ENCODE peak calls at places on chromosomes 1 and 21, in four cellular contexts. A is endothelial cell, M is left cardiac atrium, H is AG09319. X is an unnamed sample.

GRCh38 chr1:26302733-26303405 is 3.6 kb downstream of the UBXN11 start:
- DNase-seq in A (peak; percentile 44), M (no peak), H (no peak), X (no peak)

GRCh38 chr1:39720094-39720999 is 18.3 kb upstream of the PPIE start:
- DNase-seq in A (no peak), M (no peak), H (peak; percentile 24), X (peak; percentile 21)

GRCh38 chr21:40200962-40201361 is 333.7 kb downstream of the PCP4 start:
- DNase-seq in A (no peak), M (no peak), H (no peak), X (no peak)

GRCh38 chr1:109373051-109373593 is 24.6 kb downstream of the SORT1 start:
- DNase-seq in A (no peak), M (no peak), H (no peak), X (no peak)

GRCh38 chr1:22826630-22827580 is 116.3 kb downstream of the EPHB2 start:
- DNase-seq in A (no peak), M (no peak), H (no peak), X (no peak)

GRCh38 chr1:83698644-83699043 is 300.3 kb downstream of the TTLL7 start:
- DNase-seq in A (no peak), M (no peak), H (no peak), X (no peak)

GRCh38 chr1:244674446-244674845 is 21.5 kb downstream of the DESI2 start:
- DNase-seq in A (no peak), M (no peak), H (no peak), X (no peak)

GRCh38 chr1:227043755-227044154 is 103.7 kb downstream of the COQ8A start:
- DNase-seq in A (no peak), M (no peak), H (no peak), X (no peak)

GRCh38 chr1:28577052-28577678 is 14.9 kb upstream of the RAB42 start:
- DNase-seq in A (no peak), M (no peak), H (no peak), X (no peak)

GRCh38 chr1:10236405-10237156 is 26.2 kb downstream of the KIF1B start:
- DNase-seq in A (no peak), M (no peak), H (peak; percentile 38), X (peak; percentile 48)

GRCh38 chr1:167964646-167965045 is 27.8 kb upstream of the MPC2 start:
- DNase-seq in A (no peak), M (no peak), H (no peak), X (no peak)

X was measured in AG09309.